ENCODE peak calls at places on chromosomes 4 and X, in ten cellular contexts. G is fibroblast of pulmonary artery; Q is omental fat pad; B is AG08396; H is NCI-H1092; N is M059J; M is transverse colon; U is GM03348; W is EL; X is stimulated activated CD4-positive, alpha-beta T cell treated with anti-CD3 and anti-CD28 coated beads, Interleukin-2, amount 100 ng/mL, for 24 hours. K is an unnamed sample.

GRCh38 chr4:16056681-16057400 is 27.0 kb downstream of the PROM1 start:
- DNase-seq in G (no peak), Q (no peak), B (no peak), H (peak), N (no peak), M (no peak), U (no peak), W (no peak), X (no peak), K (no peak)

GRCh38 chr4:83639849-83640493 is 104.1 kb downstream of the GPAT3 start:
- DNase-seq in G (peak), Q (no peak), B (peak), H (peak), N (peak), M (peak), U (peak), W (peak), X (peak), K (peak)

GRCh38 chrX:50881028-50881427 is 29.5 kb upstream of the BMP15 start:
- DNase-seq in G (no peak), Q (no peak), B (no peak), H (no peak), N (peak), M (no peak), U (no peak), W (no peak), X (no peak), K (no peak)

GRCh38 chr4:179437962-179438361 is 1995.7 kb upstream of the AGA start:
- DNase-seq in G (no peak), Q (no peak), B (no peak), H (no peak), N (no peak), M (no peak), U (no peak), W (no peak), X (no peak), K (no peak)

GRCh38 chr4:176660561-176660960 is 132.2 kb downstream of the VEGFC start:
- DNase-seq in G (no peak), Q (no peak), B (no peak), H (no peak), N (peak), M (no peak), U (peak), W (no peak), X (no peak), K (no peak)

GRCh38 chrX:77275392-77275791 is 171.8 kb upstream of the FGF16 start:
- DNase-seq in G (no peak), Q (no peak), B (no peak), H (no peak), N (peak), M (no peak), U (no peak), W (no peak), X (no peak), K (no peak)

GRCh38 chr4:134756456-134756855 is 554.9 kb upstream of the PABPC4L start:
- DNase-seq in G (no peak), Q (no peak), B (no peak), H (no peak), N (no peak), M (no peak), U (no peak), W (no peak), X (no peak), K (no peak)

GRCh38 chr4:68373513-68373912 is 23.6 kb upstream of the YTHDC1 start:
- DNase-seq in G (peak), Q (peak), B (peak), H (no peak), N (peak), M (peak), U (peak), W (peak), X (peak), K (peak)

GRCh38 chr4:7398104-7398423 is 36.7 kb downstream of the PSAPL1 start:
- DNase-seq in G (peak), Q (no peak), B (no peak), H (peak), N (peak), M (peak), U (no peak), W (peak), X (no peak), K (no peak)

GRCh38 chrX:44456685-44457084 is 86.0 kb downstream of the FUNDC1 start:
- DNase-seq in G (no peak), Q (no peak), B (no peak), H (no peak), N (peak), M (no peak), U (no peak), W (no peak), X (no peak), K (no peak)

GRCh38 chrX:830532-830931 is 199.9 kb downstream of the SHOX start:
- DNase-seq in G (no peak), Q (no peak), B (no peak), H (no peak), N (no peak), M (no peak), U (no peak), W (no peak), X (no peak), K (no peak)

GRCh38 chrX:30283456-30284200 is 25.6 kb downstream of the NR0B1 start:
- DNase-seq in G (peak), Q (no peak), B (peak), H (no peak), N (peak), M (no peak), U (peak), W (peak), X (no peak), K (no peak)

GRCh38 chr4:8920289-8920965 is 48.8 kb upstream of the HMX1 start:
- DNase-seq in G (no peak), Q (no peak), B (no peak), H (no peak), N (no peak), M (no peak), U (peak), W (no peak), X (no peak), K (no peak)